ENCODE peak calls at places on chromosome 1, in four cellular contexts. O is hepatocyte, T is T-helper 2 cell, K is cardiac muscle cell. Y is an unnamed sample.

GRCh38 chr1:153127296-153127695 is 14.0 kb upstream of the SPRR2F start:
- DNase-seq in O (no peak), T (no peak), K (no peak), Y (no peak)

GRCh38 chr1:116262995-116263385 is 110.1 kb upstream of the ATP1A1 start:
- DNase-seq in O (no peak), T (no peak), K (no peak), Y (no peak)

GRCh38 chr1:160374291-160374690 is 7.4 kb downstream of the NHLH1 start:
- DNase-seq in O (no peak), T (no peak), K (no peak), Y (no peak)

GRCh38 chr1:170623171-170623570 is 40.8 kb upstream of the PRRX1 start:
- DNase-seq in O (no peak), T (no peak), K (peak; percentile 79), Y (peak; percentile 11)

GRCh38 chr1:154329551-154330131 is 4.3 kb downstream of the ATP8B2 start:
- DNase-seq in O (no peak), T (no peak), K (no peak), Y (peak; percentile 77)

GRCh38 chr1:11927866-11928592 is 1.8 kb upstream of the KIAA2013 start:
- DNase-seq in O (no peak), T (no peak), K (peak; percentile 62), Y (no peak)

GRCh38 chr1:14928412-14928811 is 225.1 kb upstream of the TMEM51 start:
- DNase-seq in O (no peak), T (no peak), K (peak; percentile 73), Y (peak; percentile 56)

GRCh38 chr1:197065549-197065948 is 1.5 kb downstream of the F13B start:
- DNase-seq in O (no peak), T (no peak), K (peak; percentile 87), Y (no peak)

GRCh38 chr1:19435851-19436465 is 49.4 kb downstream of the CAPZB start:
- DNase-seq in O (no peak), T (no peak), K (peak; percentile 69), Y (no peak)